ENCODE peak calls at places on chromosome 9, in five cellular contexts. N, V, C, I and A are unnamed samples. For H3K27me3, the result is how much of the 10 kb centered on the place peaks cover.

GRCh38 chr9:108673386-108673785 is 182.4 kb downstream of the ACTL7B start:
- DNase-seq in N (no peak), V (peak), C (no peak), I (no peak), A (no peak)

GRCh38 chr9:120974921-120975320 is 48.3 kb upstream of the TRAF1 start:
- DNase-seq in N (no peak), V (no peak), C (no peak), I (no peak), A (no peak)

GRCh38 chr9:115207003-115207837 is 89.3 kb upstream of the TNC start:
- DNase-seq in N (no peak), V (peak), C (no peak), I (no peak), A (no peak)

GRCh38 chr9:38622083-38622674 is 1.8 kb upstream of the ANKRD18A start:
- DNase-seq in N (no peak), V (no peak), C (no peak), I (no peak), A (no peak)

GRCh38 chr9:98998441-98999151 is 54.9 kb downstream of the COL15A1 start:
- DNase-seq in N (peak), V (peak), C (no peak), I (no peak), A (no peak)

GRCh38 chr9:93268551-93269314 is 84.8 kb downstream of the WNK2 start:
- DNase-seq in N (no peak), V (no peak), C (no peak), I (no peak), A (no peak)

GRCh38 chr9:116008278-116008677 is 145.3 kb upstream of the PAPPA start:
- DNase-seq in N (no peak), V (peak), C (no peak), I (no peak), A (no peak)

GRCh38 chr9:108083796-108084352 is 594.3 kb upstream of the KLF4 start:
- DNase-seq in N (no peak), V (no peak), C (no peak), I (no peak), A (no peak)

GRCh38 chr9:89462817-89463216 is 35.1 kb downstream of the SEMA4D start:
- DNase-seq in N (no peak), V (no peak), C (no peak), I (no peak), A (no peak)

GRCh38 chr9:89060790-89061189 is 69.5 kb downstream of the S1PR3 start:
- DNase-seq in N (no peak), V (no peak), C (no peak), I (no peak), A (no peak)

GRCh38 chr9:110546411-110546871 is 33.1 kb downstream of the SVEP1 start:
- DNase-seq in N (no peak), V (no peak), C (no peak), I (no peak), A (no peak)

GRCh38 chr9:115275753-115276152 is 157.8 kb upstream of the TNC start:
- DNase-seq in N (no peak), V (peak), C (no peak), I (no peak), A (no peak)

GRCh38 chr9:130343445-130343918 is 77.9 kb downstream of the HMCN2 start:
- DNase-seq in N (no peak), V (no peak), C (no peak), I (no peak), A (no peak)

GRCh38 chr9:111438576-111439235 is 45.5 kb downstream of the ECPAS start:
- DNase-seq in N (peak), V (no peak), C (no peak), I (no peak), A (no peak)

GRCh38 chr9:13568851-13569618 is 289.5 kb upstream of the MPDZ start:
- DNase-seq in N (peak), V (no peak), C (no peak), I (no peak), A (no peak)

GRCh38 chr9:115208503-115208902 is 90.5 kb upstream of the TNC start:
- DNase-seq in N (no peak), V (peak), C (no peak), I (no peak), A (peak)

GRCh38 chr9:27645166-27645840 is 72.0 kb upstream of the C9orf72 start:
- DNase-seq in N (peak), V (no peak), C (no peak), I (no peak), A (no peak)

GRCh38 chr9:109467936-109468335 is 30.2 kb downstream of the PTPN3 start:
- DNase-seq in N (peak), V (no peak), C (no peak), I (no peak), A (no peak)

GRCh38 chr9:96152550-96152949 is 149.4 kb downstream of the HSD17B3 start:
- DNase-seq in N (no peak), V (no peak), C (no peak), I (no peak), A (no peak)

GRCh38 chr9:79256691-79257213 is 315.0 kb upstream of the TLE4 start:
- DNase-seq in N (peak), V (peak), C (no peak), I (no peak), A (peak)

GRCh38 chr9:86041331-86041741 is 58.0 kb downstream of the GOLM1 start:
- DNase-seq in N (peak), V (no peak), C (peak), I (no peak), A (no peak)

GRCh38 chr9:109241207-109241606 is 74.2 kb upstream of the FRRS1L start:
- DNase-seq in N (no peak), V (no peak), C (no peak), I (no peak), A (no peak)

GRCh38 chr9:81661339-81661738 is 28.0 kb downstream of the TLE1 start:
- DNase-seq in N (no peak), V (no peak), C (no peak), I (no peak), A (no peak)

GRCh38 chr9:98074119-98074990 is 17.8 kb downstream of the NANS start:
- DNase-seq in N (peak), V (peak), C (no peak), I (peak), A (no peak)

DNA sequence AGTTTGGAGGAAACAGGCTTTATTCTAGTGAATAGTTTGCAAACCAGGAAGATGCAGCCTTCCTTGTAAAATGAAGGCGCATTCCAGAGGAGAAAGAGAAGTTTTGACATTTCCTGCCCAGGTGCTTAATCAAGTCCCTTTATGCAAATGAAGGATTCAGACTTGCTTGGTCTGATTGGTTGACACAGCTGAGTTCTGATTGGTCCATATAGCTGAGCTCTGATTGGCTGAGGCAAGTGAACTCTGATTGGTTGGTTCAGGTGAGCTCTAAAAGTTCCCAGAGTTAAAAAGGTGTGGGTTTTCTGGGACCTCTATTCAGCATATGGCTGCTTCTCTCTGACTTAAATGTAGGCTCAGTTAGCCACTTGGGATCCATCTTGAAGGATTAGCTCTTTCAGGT is 151.0 kb downstream of the CACNA1B start:
- DNase-seq in N (no peak), V (no peak), C (no peak), I (no peak), A (no peak)
- H3K27me3 ChIP-seq in N (under half), V (under half), C (under half), I (under half), A (under half)

GRCh38 chr9:18863821-18864220 is 169.2 kb downstream of the SAXO1 start:
- DNase-seq in N (no peak), V (no peak), C (no peak), I (no peak), A (no peak)

GRCh38 chr9:18857769-18858168 is 175.2 kb downstream of the SAXO1 start:
- DNase-seq in N (peak), V (peak), C (peak), I (no peak), A (no peak)

GRCh38 chr9:18865542-18865941 is 167.5 kb downstream of the SAXO1 start:
- DNase-seq in N (no peak), V (no peak), C (no peak), I (no peak), A (no peak)

GRCh38 chr9:18864516-18864915 is 168.5 kb downstream of the SAXO1 start:
- DNase-seq in N (no peak), V (no peak), C (no peak), I (no peak), A (no peak)

GRCh38 chr9:18861599-18862546 is 171.1 kb downstream of the SAXO1 start:
- DNase-seq in N (peak), V (no peak), C (peak), I (no peak), A (no peak)
- TF ChIP-seq CTCF in N (peak), V (no peak), C (peak), I (no peak), A (no peak)

GRCh38 chr9:103804077-103804735 is 289.9 kb upstream of the SMC2 start:
- DNase-seq in N (peak), V (peak), C (no peak), I (no peak), A (peak)
- H3K27me3 ChIP-seq in N (under half), V (under half), C (under half), I (under half), A (under half)

GRCh38 chr9:136947955-136948510 is 3.0 kb downstream of the C8G start:
- DNase-seq in N (peak), V (peak), C (no peak), I (no peak), A (no peak)
- TF ChIP-seq CTCF in N (peak), V (peak), C (peak), I (peak), A (peak)

DNA sequence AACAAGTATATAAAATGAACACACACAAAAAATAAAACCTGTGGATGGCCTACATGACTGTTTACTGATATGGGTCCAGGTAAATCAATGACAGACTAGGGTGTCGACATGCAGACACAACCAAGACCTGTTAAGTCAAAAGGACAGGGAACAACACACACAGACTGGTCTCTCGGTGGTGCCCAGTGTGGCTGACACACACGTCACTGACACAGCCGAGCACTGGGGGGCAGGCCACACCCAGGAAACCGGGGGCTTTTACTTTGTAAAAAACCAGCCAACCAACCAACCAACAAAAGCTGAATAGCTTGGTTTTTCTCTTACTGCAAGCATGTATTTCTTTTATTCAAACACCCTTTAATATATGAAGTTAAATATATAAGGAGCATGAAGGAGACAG is 5.0 kb downstream of the FAM163B start:
- DNase-seq in N (peak), V (no peak), C (no peak), I (no peak), A (no peak)
- H3K27me3 ChIP-seq in N (under half), V (under half), C (under half), I (under half), A (under half)

GRCh38 chr9:224540-225520 is 10.2 kb downstream of the DOCK8 start:
- DNase-seq in N (no peak), V (peak), C (no peak), I (no peak), A (no peak)

GRCh38 chr9:223167-223566 is 8.5 kb downstream of the DOCK8 start:
- DNase-seq in N (no peak), V (no peak), C (no peak), I (no peak), A (no peak)

GRCh38 chr9:227882-228281 is 13.2 kb downstream of the DOCK8 start:
- DNase-seq in N (no peak), V (no peak), C (no peak), I (no peak), A (no peak)

DNA sequence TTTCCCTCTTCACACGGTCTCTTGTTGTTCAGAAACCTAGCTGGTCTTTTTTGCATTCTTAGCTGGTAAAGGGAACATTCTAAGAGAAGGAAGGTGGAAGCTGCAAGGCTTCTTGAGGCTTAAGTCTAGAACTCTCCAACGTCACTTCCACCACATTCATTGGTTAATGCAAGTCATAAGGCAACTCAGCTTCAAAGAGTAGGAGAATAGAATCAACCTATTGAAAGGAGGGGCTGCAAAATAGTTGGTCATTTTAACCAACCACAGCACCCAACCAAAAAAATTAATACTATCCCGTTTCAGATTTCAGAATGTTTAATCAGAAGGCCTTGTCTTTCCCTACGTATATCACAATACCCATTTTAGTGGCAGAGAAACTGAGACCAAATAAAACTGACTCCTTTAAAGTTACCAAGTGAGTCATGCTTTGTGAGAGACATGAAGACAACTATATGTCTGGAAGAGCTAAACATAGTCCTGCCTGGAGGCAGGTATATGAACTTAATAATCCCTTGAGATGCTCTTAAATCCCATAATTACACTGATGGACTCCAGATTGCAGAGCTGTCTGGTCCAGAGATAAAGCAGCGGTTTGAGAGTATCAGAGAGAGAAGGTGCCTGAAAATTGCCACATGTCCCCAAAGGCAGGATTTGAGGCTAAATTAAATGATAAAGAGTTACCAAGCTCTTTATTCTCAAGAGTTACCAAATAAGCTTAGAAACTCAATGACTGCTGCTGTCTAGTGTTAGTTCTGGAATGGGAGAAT is 14.4 kb downstream of the DOCK8 start:
- DNase-seq in N (no peak), V (no peak), C (no peak), I (no peak), A (no peak)
- TF ChIP-seq CTCF in N (no peak), V (no peak), C (no peak), I (no peak), A (no peak)

GRCh38 chr9:14722391-14723035 is at the start of gene CER1:
- DNase-seq in N (no peak), V (no peak), C (no peak), I (no peak), A (no peak)
- H3K27me3 ChIP-seq in N (under half), V (under half), C (under half), I (under half), A (under half)

DNA sequence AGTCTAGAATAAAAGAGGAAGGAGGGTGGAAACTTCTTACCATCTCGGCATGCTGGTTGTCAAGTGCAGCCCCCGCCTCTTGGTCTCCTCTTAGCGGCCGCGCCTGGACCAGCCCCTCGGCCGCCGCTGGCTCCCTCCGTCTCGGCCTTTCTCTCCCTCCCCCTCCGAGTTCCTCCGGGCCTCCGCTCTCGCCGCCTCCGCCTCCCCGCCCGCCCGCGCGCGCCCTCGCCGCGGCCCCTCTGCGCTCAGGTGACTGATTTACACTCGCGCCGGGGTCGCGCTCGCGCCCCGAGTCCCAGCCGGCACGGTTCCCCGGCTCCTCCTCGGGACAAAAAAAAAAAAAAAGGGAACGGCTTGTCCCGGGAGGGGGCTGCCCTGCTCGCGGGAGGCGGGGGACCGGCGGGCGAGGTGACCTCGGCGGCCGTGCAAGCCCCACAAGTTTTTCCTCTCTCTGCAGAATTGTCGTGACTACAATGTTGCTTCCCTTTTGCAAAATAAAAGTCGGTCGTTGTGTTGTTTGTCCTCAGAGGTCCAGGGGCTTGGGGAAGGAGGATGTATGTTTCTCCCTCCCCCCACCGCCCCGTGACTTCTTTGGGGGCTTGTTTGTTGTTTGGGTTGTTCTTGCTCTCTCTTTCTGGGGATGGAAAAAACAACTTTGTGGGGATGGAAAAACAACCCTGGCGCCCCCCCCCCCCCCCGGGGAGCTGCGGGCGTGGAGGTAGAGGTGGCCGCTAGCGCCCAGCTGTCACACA is at the start of gene BNC2:
- DNase-seq in N (peak), V (no peak), C (no peak), I (no peak), A (no peak)
- TF ChIP-seq CTCF in N (peak), V (no peak), C (peak), I (no peak), A (no peak)